ENCODE peak calls at places on chromosomes 11 and 22, in nine cellular contexts. P is fibroblast of the aortic adventitia, F is GM12865, A is AG09319, B is GM10248, R is fibroblast of pulmonary artery, S is pancreas, I is IMR-90, W is neural crest cell. D is an unnamed sample.

GRCh38 chr11:117621226-117621625 is 175.8 kb downstream of the DSCAML1 start:
- DNase-seq in P (peak), F (peak), A (no peak), B (no peak), R (peak), S (no peak), I (peak), W (no peak), D (no peak)

GRCh38 chr11:74697722-74698121 is 33.5 kb downstream of the CHRDL2 start:
- DNase-seq in P (no peak), F (no peak), A (no peak), B (no peak), R (no peak), S (no peak), I (no peak), W (no peak), D (no peak)

GRCh38 chr22:19591568-19591967 is 67.4 kb upstream of the CLDN5 start:
- DNase-seq in P (no peak), F (no peak), A (no peak), B (no peak), R (no peak), S (no peak), I (no peak), W (no peak), D (no peak)

GRCh38 chr11:72189448-72190250 is 2.3 kb upstream of the FOLR1 start:
- DNase-seq in P (peak), F (no peak), A (no peak), B (no peak), R (no peak), S (peak), I (no peak), W (no peak), D (no peak)

GRCh38 chr11:116887909-116888556 is 50.6 kb upstream of the APOA1 start:
- DNase-seq in P (peak), F (no peak), A (no peak), B (no peak), R (peak), S (no peak), I (peak), W (no peak), D (no peak)

GRCh38 chr11:46298699-46299424 is 21.4 kb downstream of the CREB3L1 start:
- DNase-seq in P (peak), F (peak), A (no peak), B (no peak), R (peak), S (no peak), I (peak), W (no peak), D (no peak)

GRCh38 chr11:20671856-20672546 is 2.6 kb downstream of the NELL1 start:
- DNase-seq in P (no peak), F (no peak), A (no peak), B (no peak), R (peak), S (no peak), I (no peak), W (no peak), D (no peak)

GRCh38 chr11:69918231-69918937 is 99.2 kb upstream of the FGF3 start:
- DNase-seq in P (no peak), F (no peak), A (no peak), B (no peak), R (no peak), S (no peak), I (no peak), W (no peak), D (no peak)

GRCh38 chr11:84780689-84781293 is 846.4 kb downstream of the DLG2 start:
- DNase-seq in P (peak), F (peak), A (no peak), B (no peak), R (peak), S (no peak), I (peak), W (no peak), D (no peak)

GRCh38 chr11:126570489-126570888 is 215.0 kb downstream of the ST3GAL4 start:
- DNase-seq in P (no peak), F (no peak), A (no peak), B (no peak), R (no peak), S (no peak), I (no peak), W (no peak), D (no peak)
- TF ChIP-seq CTCF in P (no peak), F (no peak), A (no peak), B (no peak), R (no peak), S (no peak), I (no peak), W (no peak), D (no peak)

GRCh38 chr22:39654959-39655579 is 84.5 kb downstream of the CACNA1I start:
- DNase-seq in P (no peak), F (peak), A (no peak), B (no peak), R (no peak), S (no peak), I (no peak), W (no peak), D (no peak)
- TF ChIP-seq CTCF in P (no peak), F (no peak), A (no peak), B (no peak), R (peak), S (no peak), I (no peak), W (peak), D (no peak)

GRCh38 chr11:101759771-101760450 is 154.9 kb upstream of the CEP126 start:
- DNase-seq in P (no peak), F (no peak), A (no peak), B (no peak), R (peak), S (no peak), I (peak), W (no peak), D (no peak)
- TF ChIP-seq CTCF in P (no peak), F (no peak), A (peak), B (no peak), R (peak), S (no peak), I (peak), W (no peak), D (no peak)

GRCh38 chr22:42889290-42889689 is 32.2 kb upstream of the ARFGAP3 start:
- DNase-seq in P (no peak), F (peak), A (no peak), B (peak), R (no peak), S (no peak), I (no peak), W (no peak), D (no peak)
- TF ChIP-seq CTCF in P (no peak), F (no peak), A (no peak), B (no peak), R (no peak), S (no peak), I (no peak), W (no peak), D (no peak)

DNA sequence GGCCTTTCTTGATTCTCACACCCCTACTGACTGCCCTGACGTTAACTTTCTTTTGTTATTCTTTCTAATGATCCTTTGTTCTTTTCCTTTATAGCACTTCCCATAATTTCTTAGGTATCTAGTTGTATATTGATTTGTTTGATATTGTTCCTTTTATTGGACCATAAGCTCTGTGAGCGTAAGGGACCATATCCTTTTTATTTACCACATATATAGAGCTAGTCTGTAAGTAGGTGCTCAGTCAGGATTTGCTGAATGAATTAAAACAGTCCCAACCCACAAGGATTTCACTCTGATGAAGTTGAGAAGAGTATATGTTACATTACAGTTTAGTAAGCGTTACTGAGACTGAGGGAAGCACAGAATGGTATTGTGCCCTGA is 68.8 kb downstream of the EMSY start:
- DNase-seq in P (no peak), F (no peak), A (no peak), B (no peak), R (no peak), S (no peak), I (no peak), W (no peak), D (no peak)
- TF ChIP-seq CTCF in P (no peak), F (no peak), A (no peak), B (no peak), R (no peak), S (no peak), I (no peak), W (no peak), D (no peak)

GRCh38 chr11:92224394-92225205 is at the start of gene FAT3:
- DNase-seq in P (no peak), F (no peak), A (no peak), B (peak), R (peak), S (no peak), I (peak), W (peak), D (no peak)
- TF ChIP-seq CTCF in P (no peak), F (no peak), A (no peak), B (no peak), R (no peak), S (no peak), I (no peak), W (peak), D (no peak)

DNA sequence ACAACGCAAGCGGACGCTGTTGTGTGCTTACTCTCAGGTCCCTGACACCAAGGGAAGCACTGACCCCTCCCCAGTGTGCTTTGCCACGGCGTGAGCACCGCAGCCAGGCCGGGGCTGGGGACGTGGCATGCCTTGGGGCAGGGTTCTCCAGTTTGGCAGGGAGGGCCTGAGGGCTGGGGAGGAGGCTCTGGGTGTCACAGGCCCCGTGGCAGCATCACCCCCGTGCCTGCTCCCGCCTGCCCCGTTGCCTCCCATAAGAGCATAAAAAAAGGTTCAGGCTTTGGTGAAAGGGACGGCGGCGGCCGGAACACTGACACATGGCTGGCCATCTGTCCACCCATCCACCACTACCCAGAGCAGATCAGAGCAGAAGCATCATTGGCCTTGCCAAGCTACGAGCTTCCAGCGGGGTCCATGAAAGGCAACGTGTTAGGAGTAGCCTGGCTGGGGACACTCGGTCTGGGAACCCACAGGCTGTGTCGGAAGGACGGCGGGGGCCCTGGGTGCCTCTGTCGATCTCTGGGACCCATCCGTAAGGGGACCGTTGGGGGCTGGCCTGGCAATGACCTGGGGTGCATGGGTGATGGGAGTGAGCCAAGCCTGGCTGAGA is 183.0 kb downstream of the IGLL1 start:
- DNase-seq in P (no peak), F (no peak), A (no peak), B (no peak), R (no peak), S (no peak), I (no peak), W (no peak), D (no peak)
- TF ChIP-seq CTCF in P (no peak), F (no peak), A (no peak), B (no peak), R (no peak), S (no peak), I (no peak), W (no peak), D (no peak)

D was measured in keratinocyte.